ENCODE peak calls at places on chromosomes 6 and 20, in four cellular contexts. F, X, O and Y are unnamed samples.

GRCh38 chr20:63503524-63503923 is 4.6 kb upstream of the EEF1A2 start:
- DNase-seq in X (no peak), F (no peak), O (no peak), Y (no peak)

GRCh38 chr6:100905067-100905466 is 23.9 kb upstream of the ASCC3 start:
- DNase-seq in O (no peak), F (no peak), X (no peak), Y (no peak)

GRCh38 chr20:11813106-11813890 is 104.4 kb upstream of the BTBD3 start:
- DNase-seq in F (no peak), O (no peak), X (no peak), Y (no peak)

GRCh38 chr6:95545691-95546090 is 31.6 kb upstream of the MANEA start:
- DNase-seq in F (no peak), X (no peak), O (no peak), Y (no peak)

GRCh38 chr6:131534654-131534956 is 38.4 kb upstream of the ARG1 start:
- DNase-seq in X (no peak), F (no peak), O (no peak), Y (no peak)

GRCh38 chr20:16806886-16807285 is 58.7 kb downstream of the OTOR start:
- DNase-seq in X (no peak), F (no peak), O (no peak), Y (no peak)

GRCh38 chr6:14819001-14819400 is 426.9 kb upstream of the JARID2 start:
- DNase-seq in X (no peak), F (no peak), O (no peak), Y (no peak)

GRCh38 chr6:39887692-39888450 is 46.4 kb downstream of the MOCS1 start:
- DNase-seq in F (peak), X (no peak), O (no peak), Y (peak)

GRCh38 chr20:57483287-57484050 is 41.5 kb downstream of the CTCFL start:
- DNase-seq in X (no peak), O (no peak), F (no peak), Y (no peak)

GRCh38 chr20:19099586-19100555 is 112.6 kb upstream of the SLC24A3 start:
- DNase-seq in F (no peak), O (no peak), X (no peak), Y (no peak)

GRCh38 chr20:19993937-19994667 is 23.1 kb upstream of the NAA20 start:
- DNase-seq in O (no peak), X (no peak), F (no peak), Y (no peak)